ENCODE peak calls at places on chromosomes 12 and 14, in six cellular contexts. M is smooth muscle cell of the brain vasculature, G is GM03348, D is aorta, N is LoVo, P is GM12892. H is an unnamed sample.

GRCh38 chr12:5548152-5548933 is 116.4 kb downstream of the NTF3 start:
- DNase-seq in D (no peak), N (peak; percentile 19), M (no peak), P (no peak), G (no peak), H (no peak)

GRCh38 chr14:35402323-35403084 is 2.0 kb downstream of the NFKBIA start:
- DNase-seq in P (no peak), M (no peak), D (no peak), N (no peak), G (no peak), H (no peak)

GRCh38 chr12:125634813-125635212 is 569.6 kb downstream of the AACS start:
- DNase-seq in P (no peak), N (no peak), D (no peak), M (no peak), G (no peak), H (no peak)

GRCh38 chr12:30859226-30859625 is 67.3 kb upstream of the TSPAN11 start:
- DNase-seq in P (no peak), G (no peak), M (no peak), D (no peak), N (no peak), H (no peak)

GRCh38 chr14:70886421-70887206 is 20.6 kb upstream of the PCNX1 start:
- DNase-seq in M (no peak), D (no peak), P (no peak), N (no peak), G (no peak), H (no peak)

GRCh38 chr14:50954811-50955372 is 10.6 kb upstream of the PYGL start:
- DNase-seq in G (peak; percentile 59), N (no peak), P (no peak), D (no peak), M (no peak), H (no peak)

GRCh38 chr14:100609331-100609870 is 22.2 kb upstream of the BEGAIN start:
- DNase-seq in D (no peak), M (no peak), P (no peak), N (no peak), G (no peak), H (no peak)

GRCh38 chr12:92502417-92503028 is 200.3 kb upstream of the PLEKHG7 start:
- DNase-seq in P (no peak), N (no peak), M (no peak), G (no peak), D (no peak), H (peak; percentile 72)

GRCh38 chr12:127398026-127398715 is 868.8 kb upstream of the TMEM132C start:
- DNase-seq in M (no peak), D (no peak), P (no peak), G (no peak), N (no peak), H (no peak)

GRCh38 chr12:503111-503761 is 43.5 kb downstream of the B4GALNT3 start:
- DNase-seq in G (no peak), N (peak; percentile 97), D (no peak), P (no peak), M (no peak), H (no peak)

GRCh38 chr12:76020731-76021672 is 10.6 kb downstream of the PHLDA1 start:
- DNase-seq in P (no peak), G (peak; percentile 82), M (no peak), D (peak; percentile 64), N (peak; percentile 92), H (no peak)

GRCh38 chr14:71142375-71143038 is 235.2 kb downstream of the PCNX1 start:
- DNase-seq in N (no peak), D (no peak), G (peak; percentile 84), P (no peak), M (peak; percentile 7), H (no peak)

GRCh38 chr12:119695034-119695433 is 27.1 kb downstream of the PRKAB1 start:
- DNase-seq in P (no peak), M (no peak), G (peak; percentile 33), D (no peak), N (no peak), H (no peak)

GRCh38 chr12:122366685-122367475 is 55.6 kb downstream of the CLIP1 start:
- DNase-seq in G (peak; percentile 90), P (no peak), D (no peak), N (peak; percentile 84), M (peak; percentile 35), H (no peak)

GRCh38 chr12:67750528-67751183 is 102.1 kb downstream of the DYRK2 start:
- DNase-seq in D (no peak), P (no peak), N (no peak), M (no peak), G (no peak), H (no peak)

GRCh38 chr12:57848208-57848607 is 1.7 kb upstream of the CTDSP2 start:
- DNase-seq in D (no peak), M (no peak), P (no peak), G (no peak), N (no peak), H (no peak)

GRCh38 chr14:83575301-83575700 is 1954.6 kb upstream of the FLRT2 start:
- DNase-seq in N (no peak), M (no peak), P (no peak), D (no peak), G (no peak), H (no peak)

GRCh38 chr14:105146181-105146975 is 22.2 kb downstream of the JAG2 start:
- DNase-seq in N (no peak), P (peak; percentile 23), M (no peak), G (no peak), D (peak; percentile 47), H (no peak)

GRCh38 chr12:47318963-47319362 is 239.2 kb upstream of the AMIGO2 start:
- DNase-seq in N (no peak), G (no peak), D (no peak), P (no peak), M (no peak), H (no peak)

GRCh38 chr12:52686756-52687487 is 6.7 kb upstream of the KRT1 start:
- DNase-seq in N (no peak), M (no peak), D (no peak), G (no peak), P (no peak), H (no peak)

GRCh38 chr12:89648211-89648930 is 60.3 kb downstream of the ATP2B1 start:
- DNase-seq in G (no peak), D (no peak), P (no peak), N (no peak), M (no peak), H (no peak)

GRCh38 chr14:68377459-68377858 is 415.4 kb downstream of the ZFP36L1 start:
- DNase-seq in N (peak; percentile 11), M (no peak), D (peak; percentile 73), G (no peak), P (no peak), H (no peak)

GRCh38 chr14:34715108-34715863 is 893 bp upstream of the CFL2 start:
- DNase-seq in M (no peak), G (no peak), N (no peak), P (no peak), D (no peak), H (no peak)

GRCh38 chr12:107749094-107749493 is 11.8 kb downstream of the PRDM4 start:
- DNase-seq in P (no peak), G (peak; percentile 72), M (no peak), N (no peak), D (no peak), H (no peak)

GRCh38 chr12:121203482-121203881 is 6.4 kb upstream of the P2RX4 start:
- DNase-seq in D (no peak), P (no peak), N (no peak), M (no peak), G (no peak), H (no peak)

GRCh38 chr14:78170203-78170602 is at the start of gene NRXN3:
- DNase-seq in P (no peak), G (no peak), D (no peak), N (no peak), M (no peak), H (no peak)

GRCh38 chr12:16828891-16829290 is 222.9 kb upstream of the LMO3 start:
- DNase-seq in G (no peak), M (no peak), P (no peak), D (no peak), N (no peak), H (no peak)

GRCh38 chr14:59705866-59706265 is 129.3 kb upstream of the CCDC175 start:
- DNase-seq in G (no peak), M (no peak), P (no peak), N (no peak), D (no peak), H (no peak)